ENCODE peak calls at places on chromosome 1, in four cellular contexts. H is B cell, X is mammary epithelial cell, D is AG04449. A is an unnamed sample.

GRCh38 chr1:77846966-77847365 is 41.5 kb upstream of the NEXN start:
- DNase-seq in H (no peak), D (no peak), X (no peak), A (no peak)

GRCh38 chr1:170461362-170461761 is 70.6 kb upstream of the GORAB start:
- DNase-seq in X (no peak), D (no peak), H (no peak), A (no peak)

GRCh38 chr1:200379431-200379755 is 30.4 kb downstream of the ZNF281 start:
- DNase-seq in H (no peak), D (peak; percentile 97), X (peak; percentile 88), A (no peak)

GRCh38 chr1:245086389-245086969 is 68.3 kb upstream of the KIF26B start:
- DNase-seq in H (no peak), X (peak; percentile 70), D (peak; percentile 55), A (no peak)

GRCh38 chr1:87004857-87005256 is 90.4 kb downstream of the HS2ST1 start:
- DNase-seq in D (no peak), X (no peak), H (no peak), A (no peak)

GRCh38 chr1:10776206-10776905 is 20.1 kb downstream of the CASZ1 start:
- DNase-seq in X (no peak), H (no peak), D (no peak), A (no peak)

GRCh38 chr1:180631197-180631765 is 541 bp upstream of the XPR1 start:
- DNase-seq in H (no peak), D (no peak), X (no peak), A (peak; percentile 51)

GRCh38 chr1:219745070-219745469 is 132.2 kb upstream of the ZC3H11B start:
- DNase-seq in H (no peak), X (no peak), D (no peak), A (no peak)

GRCh38 chr1:59541891-59542290 is 245.0 kb downstream of the FGGY start:
- DNase-seq in D (no peak), H (no peak), X (no peak), A (no peak)

DNA sequence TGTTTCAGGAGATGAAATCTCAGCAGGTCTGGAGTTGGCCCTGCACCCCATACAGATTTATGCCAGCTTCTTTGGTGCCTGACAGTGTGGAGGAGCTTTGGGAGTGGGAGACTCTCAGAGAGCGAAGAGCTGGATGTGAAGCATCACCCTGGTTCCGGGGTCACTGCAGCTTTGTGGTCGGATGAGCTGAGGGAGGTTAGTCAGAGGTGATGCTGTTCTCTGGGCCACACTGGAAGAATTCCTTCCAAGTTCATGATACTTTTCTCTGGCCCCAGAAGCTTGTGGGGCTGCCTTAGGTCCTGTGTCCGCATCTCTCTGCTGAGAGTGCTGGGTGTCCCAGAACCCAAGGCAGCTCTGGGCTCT is 467.8 kb downstream of the CAMTA1 start:
- DNase-seq in H (no peak), D (no peak), X (no peak), A (no peak)
- TF ChIP-seq CTCF in H (no peak), D (no peak), X (no peak), A (no peak)

GRCh38 chr1:238690415-238690814 is 696.0 kb upstream of the CHRM3 start:
- DNase-seq in X (peak; percentile 9), H (no peak), D (peak; percentile 3), A (no peak)
- TF ChIP-seq CTCF in X (peak; percentile 39), H (no peak), D (no peak), A (no peak)

DNA sequence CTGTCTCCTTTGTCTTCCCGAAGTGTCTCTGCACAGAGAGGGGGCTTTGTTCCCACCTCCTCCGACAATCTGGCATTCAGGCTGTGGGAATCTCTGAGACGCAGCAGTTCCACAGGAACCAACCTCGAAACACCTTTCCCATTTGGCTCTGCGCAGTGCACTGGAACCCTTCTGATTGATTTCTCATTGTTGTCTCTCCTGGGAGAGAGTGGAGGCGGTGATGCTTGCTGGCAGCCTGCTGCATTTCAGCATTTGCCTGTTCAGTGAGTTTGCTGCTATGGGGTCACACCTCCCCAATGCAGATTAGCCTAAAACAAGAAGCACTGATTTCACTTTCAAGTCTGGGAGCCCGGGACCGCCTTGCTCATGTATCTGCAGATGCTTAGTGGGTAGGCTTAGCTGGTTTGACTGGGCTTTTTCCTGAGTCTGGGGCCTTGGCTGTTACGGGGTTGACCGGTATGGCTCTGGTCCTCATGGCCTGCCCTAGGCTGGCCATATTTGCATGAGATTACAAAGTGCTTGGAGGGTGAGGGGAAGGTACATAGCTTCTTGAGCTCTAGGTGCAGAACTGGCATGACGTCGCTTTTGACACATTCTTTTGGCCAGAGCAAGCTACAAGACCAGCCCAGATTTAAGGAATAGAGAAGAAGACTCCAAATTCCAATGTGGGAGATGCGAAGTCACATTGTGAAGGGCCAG is 695.3 kb downstream of the PTPRU start:
- DNase-seq in X (no peak), D (no peak), H (no peak), A (no peak)
- TF ChIP-seq CTCF in X (no peak), D (no peak), H (no peak), A (no peak)

GRCh38 chr1:160740133-160740688 is 1.2 kb downstream of the SLAMF7 start:
- DNase-seq in D (no peak), H (no peak), X (no peak), A (no peak)

GRCh38 chr1:160743266-160743665 is 4.2 kb downstream of the SLAMF7 start:
- DNase-seq in D (no peak), X (no peak), H (no peak), A (no peak)

GRCh38 chr1:160742428-160743127 is 3.5 kb downstream of the SLAMF7 start:
- DNase-seq in D (no peak), H (no peak), X (no peak), A (no peak)

GRCh38 chr1:160741092-160741501 is 2.0 kb downstream of the SLAMF7 start:
- DNase-seq in H (no peak), X (no peak), D (no peak), A (no peak)

DNA sequence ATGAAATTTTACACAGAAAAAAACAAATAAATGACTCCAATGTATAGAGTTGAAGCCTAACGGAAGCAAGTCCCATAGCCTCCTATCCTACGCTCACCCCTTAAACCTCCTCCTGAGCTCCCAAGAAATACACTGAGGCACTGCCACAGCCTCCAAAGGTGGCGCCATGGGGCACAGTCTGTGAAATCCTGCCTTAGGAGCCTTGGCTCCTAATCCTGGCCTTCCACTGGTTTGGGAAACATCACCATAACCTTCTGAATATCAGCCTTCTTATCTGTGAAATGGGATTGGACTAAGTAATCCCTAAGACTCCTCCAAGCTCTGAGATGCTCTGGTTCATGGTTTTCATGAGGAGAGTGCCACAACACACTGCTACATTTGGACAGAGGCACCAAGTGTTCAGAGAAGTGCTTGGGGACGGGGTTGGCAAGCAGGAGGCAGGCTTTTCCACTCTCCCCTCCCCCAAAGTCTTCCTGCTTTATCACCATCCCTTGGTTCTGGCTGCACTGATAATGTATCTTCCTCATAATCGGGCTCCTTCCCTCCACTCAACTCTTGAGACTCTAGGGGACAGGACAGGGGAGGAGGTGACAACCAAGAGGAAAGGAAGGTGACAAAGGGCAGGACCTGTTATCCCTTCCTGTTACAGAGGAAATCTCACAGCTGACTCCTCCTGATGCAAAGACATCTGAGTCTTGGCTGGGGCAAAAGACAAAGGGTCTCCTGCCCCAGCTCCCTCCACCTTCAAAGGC is 2.7 kb downstream of the SLAMF7 start:
- DNase-seq in X (no peak), H (no peak), D (no peak), A (no peak)
- TF ChIP-seq CTCF in X (peak; percentile 6), H (no peak), D (no peak), A (no peak)

GRCh38 chr1:37875833-37876232 is 16.4 kb upstream of the MTF1 start:
- DNase-seq in X (peak; percentile 38), H (no peak), D (no peak), A (no peak)
- TF ChIP-seq CTCF in X (peak; percentile 61), H (no peak), D (peak; percentile 13), A (no peak)

GRCh38 chr1:160877221-160877620 is 7.8 kb downstream of the ITLN1 start:
- DNase-seq in D (no peak), H (no peak), X (no peak), A (no peak)
- TF ChIP-seq CTCF in D (no peak), H (peak; percentile 27), X (no peak), A (no peak)

A was measured in Peyer's patch.